ENCODE peak calls at places on chromosomes 2 and 18, in nine cellular contexts. M is smooth muscle cell of the brain vasculature, R is HEK293T, S is HT1080, G is KBM-7, D is OCI-LY7, J is GM12865, U is adipocyte, L is COLO829. Z is an unnamed sample.

GRCh38 chr2:159090514-159091201 is 122.2 kb downstream of the TANC1 start:
- DNase-seq in M (no peak), R (no peak), S (peak), G (no peak), D (no peak), J (peak), U (peak), L (no peak), Z (no peak)

GRCh38 chr2:38512211-38512610 is 90.5 kb downstream of the HNRNPLL start:
- DNase-seq in M (no peak), R (no peak), S (no peak), G (no peak), D (no peak), J (no peak), U (no peak), L (no peak), Z (no peak)

GRCh38 chr2:12554235-12555011 is 162.3 kb upstream of the TRIB2 start:
- DNase-seq in M (no peak), R (no peak), S (no peak), G (no peak), D (no peak), J (no peak), U (no peak), L (peak), Z (no peak)

GRCh38 chr2:3523551-3524041 is 4.3 kb upstream of the ADI1 start:
- DNase-seq in M (no peak), R (no peak), S (peak), G (no peak), D (no peak), J (no peak), U (peak), L (peak), Z (no peak)

GRCh38 chr2:138632066-138632465 is 130.5 kb downstream of the SPOPL start:
- DNase-seq in M (no peak), R (no peak), S (peak), G (no peak), D (no peak), J (no peak), U (peak), L (no peak), Z (no peak)

GRCh38 chr2:14321357-14321756 is 311.2 kb upstream of the LRATD1 start:
- DNase-seq in M (no peak), R (no peak), S (no peak), G (no peak), D (no peak), J (no peak), U (no peak), L (no peak), Z (no peak)

GRCh38 chr2:153299217-153299616 is 179.3 kb downstream of the RPRM start:
- DNase-seq in M (no peak), R (no peak), S (no peak), G (no peak), D (no peak), J (no peak), U (no peak), L (no peak), Z (no peak)

GRCh38 chr2:121390082-121390481 is 105.1 kb upstream of the TFCP2L1 start:
- DNase-seq in M (no peak), R (no peak), S (no peak), G (no peak), D (no peak), J (no peak), U (no peak), L (no peak), Z (no peak)

GRCh38 chr2:57908736-57909161 is 137.9 kb upstream of the VRK2 start:
- DNase-seq in M (no peak), R (no peak), S (no peak), G (no peak), D (no peak), J (peak), U (no peak), L (no peak), Z (no peak)

GRCh38 chr2:102449370-102449974 is 23.6 kb upstream of the SLC9A4 start:
- DNase-seq in M (peak), R (peak), S (peak), G (peak), D (peak), J (peak), U (peak), L (peak), Z (peak)

GRCh38 chr18:27921904-27922541 is 254.9 kb downstream of the CDH2 start:
- DNase-seq in M (no peak), R (peak), S (peak), G (no peak), D (no peak), J (no peak), U (peak), L (peak), Z (no peak)

GRCh38 chr2:44171018-44171417 is 2.3 kb downstream of the PPM1B start:
- DNase-seq in M (no peak), R (no peak), S (peak), G (no peak), D (no peak), J (no peak), U (peak), L (no peak), Z (no peak)

GRCh38 chr2:53559302-53559967 is 208.2 kb upstream of the CHAC2 start:
- DNase-seq in M (no peak), R (no peak), S (peak), G (no peak), D (no peak), J (no peak), U (no peak), L (no peak), Z (no peak)